ENCODE peak calls at places on chromosomes 3 and 15, in five cellular contexts. G is fibroblast of the aortic adventitia; S is activated T-cell treated with anti-CD3 and anti-CD28 coated beads, Interleukin-2, amount 50 U/mL, for 72 hours; A is uterus; M is lower lobe of right lung. B is an unnamed sample.

GRCh38 chr3:176814252-176814651 is 383.0 kb downstream of the TBL1XR1 start:
- DNase-seq in G (peak; percentile 5), S (peak; percentile 29), A (no peak), M (peak; percentile 43), B (no peak)

GRCh38 chr15:52289629-52290081 is 5.9 kb downstream of the MYO5C start:
- DNase-seq in G (no peak), S (no peak), A (no peak), M (peak; percentile 63), B (no peak)

GRCh38 chr3:51279448-51279847 is 105.6 kb upstream of the MANF start:
- DNase-seq in G (no peak), S (no peak), A (no peak), M (no peak), B (no peak)

GRCh38 chr15:83654379-83655236 is 685 bp downstream of the ADAMTSL3 start:
- DNase-seq in G (no peak), S (no peak), A (peak; percentile 64), M (no peak), B (no peak)

GRCh38 chr3:39473452-39474125 is 6.1 kb downstream of the MOBP start:
- DNase-seq in G (no peak), S (no peak), A (no peak), M (no peak), B (no peak)

GRCh38 chr3:23490459-23490858 is 287.3 kb downstream of the UBE2E2 start:
- DNase-seq in G (peak; percentile 59), S (no peak), A (no peak), M (no peak), B (no peak)

GRCh38 chr3:195203631-195204030 is 67.3 kb downstream of the XXYLT1 start:
- DNase-seq in G (no peak), S (no peak), A (peak; percentile 14), M (no peak), B (no peak)

GRCh38 chr3:37752661-37753055 is 109.0 kb upstream of the CTDSPL start:
- DNase-seq in G (no peak), S (no peak), A (no peak), M (no peak), B (no peak)

GRCh38 chr3:48694610-48695051 is 8.9 kb upstream of the NCKIPSD start:
- DNase-seq in G (peak; percentile 91), S (no peak), A (peak; percentile 87), M (peak; percentile 69), B (peak; percentile 59)

GRCh38 chr3:149850787-149851582 is 38.0 kb downstream of the RNF13 start:
- DNase-seq in G (no peak), S (no peak), A (no peak), M (no peak), B (no peak)

GRCh38 chr3:106206165-106206564 is 337.4 kb upstream of the CBLB start:
- DNase-seq in G (no peak), S (no peak), A (no peak), M (no peak), B (no peak)

GRCh38 chr3:116145613-116146012 is 299.7 kb downstream of the LSAMP start:
- DNase-seq in G (no peak), S (no peak), A (no peak), M (no peak), B (no peak)

GRCh38 chr3:134615743-134616142 is 35.1 kb downstream of the KY start:
- DNase-seq in G (no peak), S (no peak), A (no peak), M (no peak), B (no peak)

GRCh38 chr15:65384895-65385867 is 7.4 kb upstream of the IGDCC3 start:
- DNase-seq in G (peak; percentile 84), S (peak; percentile 88), A (peak; percentile 87), M (peak; percentile 86), B (peak; percentile 18)

GRCh38 chr3:40281995-40282394 is 27.5 kb upstream of the EIF1B start:
- DNase-seq in G (no peak), S (no peak), A (no peak), M (no peak), B (no peak)